ENCODE peak calls at places on chromosomes 11 and 22, in ten cellular contexts. M is gastrocnemius medialis; Z is foreskin keratinocyte; N is CD4-positive, alpha-beta T cell; Y is GM12865; I is mammary epithelial cell; Q is fibroblast of villous mesenchyme; E is BJ; U is tibial artery; O is K562. V is an unnamed sample.
A peak's percentile ranks its signal among the peaks of the same experiment; 100 is the strongest.

GRCh38 chr11:11764428-11764803 is 77.4 kb upstream of the USP47 start:
- DNase-seq in Q (no peak), I (no peak), Z (no peak), E (no peak), M (no peak), Y (no peak), U (no peak), O (no peak), N (no peak), V (no peak)

GRCh38 chr11:61907871-61908729 is 9.3 kb downstream of the RAB3IL1 start:
- DNase-seq in E (no peak), M (no peak), Q (no peak), Y (no peak), N (no peak), O (no peak), I (no peak), U (no peak), Z (no peak), V (no peak)

GRCh38 chr11:111362887-111363411 is 16.1 kb downstream of the POU2AF1 start:
- DNase-seq in Q (no peak), U (no peak), Y (peak; percentile 6), M (no peak), E (no peak), O (no peak), I (peak; percentile 12), Z (no peak), N (no peak), V (no peak)

GRCh38 chr11:68212421-68213134 is 518 bp downstream of the KMT5B start:
- DNase-seq in I (peak; percentile 69), U (peak; percentile 86), Y (peak; percentile 88), O (peak; percentile 84), M (peak; percentile 71), Z (no peak), N (peak; percentile 43), Q (peak; percentile 84), E (no peak), V (no peak)

GRCh38 chr11:65419773-65420481 is 2.7 kb upstream of the NEAT1 start:
- DNase-seq in O (peak; percentile 90), N (peak; percentile 73), U (peak; percentile 98), Q (peak; percentile 99), Z (no peak), M (peak; percentile 98), E (peak; percentile 82), Y (peak; percentile 85), I (peak; percentile 91), V (peak; percentile 69)

GRCh38 chr22:36447634-36448033 is 33.8 kb downstream of the TXN2 start:
- DNase-seq in I (no peak), E (no peak), Y (no peak), N (no peak), O (no peak), U (no peak), Z (no peak), Q (no peak), M (no peak), V (no peak)

GRCh38 chr11:65891180-65892136 is 985 bp downstream of the CCDC85B start:
- DNase-seq in I (no peak), Y (peak; percentile 67), E (no peak), U (peak; percentile 80), O (peak; percentile 80), N (no peak), Z (no peak), M (no peak), Q (no peak), V (no peak)

GRCh38 chr11:117097567-117098268 is 510 bp downstream of the SIK3 start:
- DNase-seq in M (peak; percentile 25), Y (peak; percentile 13), U (no peak), I (no peak), N (peak; percentile 11), Q (peak; percentile 16), E (no peak), O (peak; percentile 35), Z (no peak), V (no peak)

GRCh38 chr22:46024136-46024840 is 47.3 kb upstream of the WNT7B start:
- DNase-seq in O (no peak), E (no peak), I (no peak), Q (no peak), Y (no peak), M (peak; percentile 10), N (no peak), Z (no peak), U (peak; percentile 43), V (no peak)

GRCh38 chr11:126655807-126656128 is 300.3 kb downstream of the ST3GAL4 start:
- DNase-seq in Q (no peak), O (no peak), Z (no peak), Y (no peak), N (no peak), I (peak; percentile 54), E (no peak), U (no peak), M (no peak), V (no peak)

GRCh38 chr11:93519179-93519578 is 24.0 kb downstream of the SMCO4 start:
- DNase-seq in E (no peak), N (no peak), M (no peak), O (no peak), Q (no peak), U (no peak), Z (no peak), Y (no peak), I (no peak), V (no peak)

GRCh38 chr11:72773291-72773690 is 20.6 kb downstream of the STARD10 start:
- DNase-seq in U (no peak), M (peak; percentile 78), O (peak; percentile 54), N (no peak), Q (peak; percentile 83), E (no peak), I (peak; percentile 77), Y (no peak), Z (peak; percentile 61), V (no peak)

GRCh38 chr11:68865241-68865640 is 23.5 kb upstream of the CPT1A start:
- DNase-seq in Z (no peak), U (no peak), Y (no peak), E (no peak), M (no peak), I (no peak), O (no peak), N (no peak), Q (no peak), V (no peak)

GRCh38 chr11:2207212-2207611 is 35.6 kb upstream of the TH start:
- DNase-seq in E (no peak), Y (no peak), U (peak; percentile 46), O (no peak), Q (no peak), N (no peak), M (no peak), I (no peak), Z (no peak), V (no peak)

GRCh38 chr22:19819209-19819910 is 35.3 kb downstream of the GNB1L start:
- DNase-seq in N (no peak), Y (no peak), O (no peak), E (no peak), Q (no peak), Z (no peak), U (no peak), M (no peak), I (no peak), V (no peak)

GRCh38 chr11:118757881-118758399 is 33.0 kb downstream of the DDX6 start:
- DNase-seq in I (no peak), E (no peak), M (no peak), U (no peak), Z (no peak), Y (no peak), Q (no peak), N (no peak), O (no peak), V (no peak)
- TF ChIP-seq CTCF in I (no peak), E (no peak), M (no peak), U (no peak), Z (no peak), Y (no peak), Q (no peak), N (no peak), O (no peak), V (no peak)

DNA sequence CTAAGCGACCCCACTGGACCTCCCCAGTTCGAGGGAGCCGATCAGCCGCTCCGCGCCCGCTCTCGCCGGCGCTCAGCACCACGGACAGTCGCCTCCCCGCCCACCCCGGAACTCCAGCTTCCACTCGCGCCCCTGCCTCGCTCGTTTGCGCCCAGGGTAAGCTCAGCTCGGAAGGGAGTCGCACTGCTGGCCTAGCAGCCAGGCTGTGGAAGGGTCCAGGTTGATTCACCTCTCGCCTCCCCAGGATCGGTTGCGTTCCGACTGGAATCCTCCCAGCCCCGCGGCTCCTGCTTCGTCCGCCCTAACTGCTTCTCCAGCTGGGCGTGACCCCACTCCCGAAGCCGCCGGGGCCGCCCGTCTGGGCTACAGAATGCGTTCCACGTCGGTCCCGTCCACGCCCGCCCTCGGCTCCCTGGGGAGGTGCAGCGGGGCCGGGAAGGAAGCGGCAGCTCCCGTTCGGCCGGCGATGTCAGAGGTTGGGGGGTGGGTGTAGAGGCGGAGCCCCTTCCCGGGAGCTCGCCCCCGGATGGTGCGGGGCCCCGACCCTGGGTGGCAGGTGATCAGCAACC is 343 bp downstream of the SCN3B start:
- DNase-seq in M (peak; percentile 25), O (peak; percentile 36), N (no peak), E (no peak), I (peak; percentile 52), Y (no peak), Z (peak; percentile 9), Q (peak; percentile 51), U (no peak), V (no peak)
- TF ChIP-seq CTCF in M (no peak), O (no peak), N (no peak), E (no peak), I (no peak), Y (no peak), Z (no peak), Q (no peak), U (no peak), V (no peak)

GRCh38 chr11:313787-314547 is at the start of gene IFITM1:
- DNase-seq in I (peak; percentile 33), N (peak; percentile 75), O (peak; percentile 89), U (no peak), E (peak; percentile 79), M (no peak), Z (peak; percentile 69), Q (peak; percentile 96), Y (peak; percentile 94), V (no peak)
- TF ChIP-seq CTCF in I (no peak), N (no peak), O (no peak), U (no peak), E (no peak), M (no peak), Z (peak; percentile 17), Q (no peak), Y (no peak), V (no peak)

GRCh38 chr22:20997536-20998257 is 4.2 kb downstream of the THAP7 start:
- DNase-seq in O (peak; percentile 56), U (no peak), Y (no peak), N (no peak), I (no peak), Q (no peak), Z (no peak), E (no peak), M (no peak), V (no peak)
- TF ChIP-seq CTCF in O (no peak), U (no peak), Y (no peak), N (no peak), I (no peak), Q (no peak), Z (no peak), E (no peak), M (no peak), V (no peak)

V was measured in omental fat pad.